ENCODE peak calls at places on chromosomes 5 and 9, in ten cellular contexts. V, Q, S, E, U, A, D, H, T and Y are unnamed samples.

GRCh38 chr9:112846528-112847488 is 43.9 kb downstream of the SLC46A2 start:
- DNase-seq in S (peak), A (no peak), T (no peak), D (no peak), E (no peak), Q (no peak), V (no peak), H (no peak), U (no peak), Y (no peak)

GRCh38 chr9:131813116-131813515 is 73.2 kb upstream of the RAPGEF1 start:
- DNase-seq in D (no peak), V (no peak), H (no peak), U (no peak), T (no peak), S (no peak), Q (no peak), A (no peak), E (no peak), Y (no peak)

GRCh38 chr9:136804509-136805206 is 3.1 kb upstream of the RABL6 start:
- DNase-seq in U (no peak), E (no peak), V (no peak), T (no peak), A (peak), H (no peak), D (peak), Q (no peak), S (no peak), Y (no peak)

GRCh38 chr5:136094913-136095641 is 37.6 kb upstream of the SMAD5 start:
- DNase-seq in S (no peak), A (no peak), Q (no peak), E (no peak), V (no peak), H (no peak), U (peak), D (peak), T (no peak), Y (no peak)

GRCh38 chr9:92564479-92564878 is 28.7 kb upstream of the ECM2 start:
- DNase-seq in H (no peak), E (no peak), V (no peak), A (no peak), T (no peak), Q (no peak), S (peak), D (peak), U (no peak), Y (no peak)

GRCh38 chr9:16645970-16646369 is 224.5 kb downstream of the BNC2 start:
- DNase-seq in Q (no peak), H (no peak), S (peak), E (no peak), U (no peak), V (no peak), A (no peak), D (no peak), T (no peak), Y (no peak)

GRCh38 chr5:10689391-10690081 is 71.5 kb downstream of the DAP start:
- DNase-seq in H (no peak), E (no peak), V (peak), S (peak), Q (peak), U (no peak), D (no peak), T (no peak), A (no peak), Y (no peak)

GRCh38 chr5:149405550-149406202 is 26.6 kb upstream of the IL17B start:
- DNase-seq in S (peak), E (no peak), H (no peak), U (no peak), A (no peak), T (no peak), D (no peak), Q (no peak), V (no peak), Y (no peak)

GRCh38 chr5:67879619-67880357 is 335.8 kb upstream of the PIK3R1 start:
- DNase-seq in H (no peak), V (no peak), S (peak), D (no peak), A (no peak), E (no peak), T (no peak), U (no peak), Q (no peak), Y (no peak)

GRCh38 chr5:164335837-164336236 is 830.4 kb downstream of the MAT2B start:
- DNase-seq in D (no peak), U (no peak), A (no peak), Q (no peak), V (no peak), T (no peak), E (no peak), H (no peak), S (no peak), Y (no peak)